ENCODE peak calls at places on chromosomes 4 and X, in four cellular contexts. Q is heart left ventricle, R is brain microvascular endothelial cell, K is mammary epithelial cell. P is an unnamed sample.

GRCh38 chr4:61520688-61521160 is 320.6 kb downstream of the ADGRL3 start:
- DNase-seq in Q (no peak), R (peak; percentile 88), K (peak; percentile 56), P (no peak)

GRCh38 chr4:110165382-110166285 is 32.8 kb downstream of the ELOVL6 start:
- DNase-seq in Q (no peak), R (peak; percentile 88), K (peak; percentile 85), P (no peak)

GRCh38 chrX:43474321-43474720 is 181.8 kb upstream of the MAOA start:
- DNase-seq in Q (no peak), R (no peak), K (peak; percentile 21), P (no peak)

GRCh38 chr4:244471-244870 is 60.8 kb downstream of the ZNF732 start:
- DNase-seq in Q (no peak), R (peak; percentile 7), K (peak; percentile 9), P (no peak)

GRCh38 chr4:118941799-118942198 is 53.1 kb downstream of the SYNPO2 start:
- DNase-seq in Q (no peak), R (no peak), K (no peak), P (no peak)

GRCh38 chrX:15646543-15646942 is 18.1 kb downstream of the CLTRN start:
- DNase-seq in Q (no peak), R (no peak), K (no peak), P (no peak)

GRCh38 chrX:31099536-31100090 is 27.8 kb upstream of the FTHL17 start:
- DNase-seq in Q (no peak), R (no peak), K (peak; percentile 46), P (no peak)

GRCh38 chr4:121408-122084 is 2.8 kb upstream of the ZNF718 start:
- DNase-seq in Q (no peak), R (no peak), K (no peak), P (no peak)

GRCh38 chr4:38119663-38120374 is 159.6 kb downstream of the PTTG2 start:
- DNase-seq in Q (no peak), R (peak; percentile 82), K (peak; percentile 83), P (no peak)

GRCh38 chr4:59484948-59485347 is 1715.2 kb upstream of the ADGRL3 start:
- DNase-seq in Q (no peak), R (no peak), K (no peak), P (no peak)

GRCh38 chrX:111035256-111035655 is 60.7 kb upstream of the PAK3 start:
- DNase-seq in Q (no peak), R (no peak), K (no peak), P (no peak)

GRCh38 chr4:3256230-3257124 is 7.5 kb downstream of the MSANTD1 start:
- DNase-seq in Q (peak; percentile 7), R (no peak), K (no peak), P (no peak)

GRCh38 chr4:13535708-13536361 is 8.5 kb downstream of the NKX3-2 start:
- DNase-seq in Q (no peak), R (no peak), K (no peak), P (no peak)

GRCh38 chr4:15649914-15650545 is 5.1 kb downstream of the FBXL5 start:
- DNase-seq in Q (no peak), R (peak; percentile 52), K (peak; percentile 49), P (peak; percentile 18)

DNA sequence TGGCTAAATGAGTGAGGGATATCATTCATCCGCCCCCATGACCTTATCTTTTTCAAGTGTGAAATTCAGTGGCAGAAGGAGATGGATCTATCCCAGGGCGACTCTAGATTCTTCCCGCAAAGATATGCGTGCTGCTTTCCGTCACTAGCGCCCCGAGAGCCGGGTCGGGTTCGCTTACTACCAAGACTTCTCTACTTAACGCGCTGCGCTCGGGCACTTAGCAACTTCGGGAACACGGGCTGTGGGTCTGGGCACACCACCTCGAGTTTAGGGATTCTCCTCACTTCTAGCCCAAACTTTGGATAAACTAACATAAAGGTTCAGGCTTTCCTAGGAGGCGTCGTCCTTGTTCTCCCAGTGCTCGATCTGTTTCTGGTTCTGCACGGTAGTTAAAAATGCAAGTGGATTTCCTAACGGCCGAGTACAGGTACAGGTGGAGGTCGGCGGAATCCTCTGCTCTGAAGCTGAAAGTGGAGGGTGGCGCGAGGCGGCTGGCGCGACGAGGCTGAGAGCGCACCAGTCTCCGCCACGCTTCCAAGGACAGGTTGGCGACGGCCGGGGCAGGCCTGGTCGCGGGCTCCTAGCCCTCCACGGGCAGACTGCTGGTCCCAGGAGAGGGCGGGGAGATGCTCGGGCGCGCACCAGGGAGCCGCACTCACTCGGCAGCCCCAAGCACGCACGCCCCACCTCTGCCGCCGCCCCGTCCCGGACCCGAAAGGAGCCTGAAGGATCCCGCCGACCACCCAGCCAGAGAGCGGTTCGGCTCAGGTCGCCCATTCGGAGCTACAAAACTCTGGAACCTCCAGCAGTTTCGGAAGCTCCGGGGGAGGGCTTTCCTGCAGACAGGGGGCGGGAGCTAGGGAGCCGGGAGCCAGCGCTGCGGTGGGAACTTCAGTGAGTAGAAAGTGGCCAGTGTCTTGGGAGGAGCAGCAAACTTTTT is 100.8 kb upstream of the TENM3 start:
- DNase-seq in Q (no peak), R (no peak), K (peak; percentile 70), P (no peak)
- H3K27ac ChIP-seq in Q (no peak overlapping the region), R (no peak overlapping the region), K (peak overlapping the region; percentile 99), P (no peak overlapping the region)

GRCh38 chrX:52995974-52996304 is 37.6 kb upstream of the FAM156A start:
- DNase-seq in Q (no peak), R (no peak), K (no peak), P (no peak)
- TF ChIP-seq CTCF in Q (no peak), R (no peak), K (no peak), P (no peak)

GRCh38 chrX:130083656-130084382 is 26.5 kb downstream of the ELF4 start:
- DNase-seq in Q (peak; percentile 25), R (no peak), K (no peak), P (no peak)
- H3K27ac ChIP-seq in Q (no peak overlapping the region), R (no peak overlapping the region), K (no peak overlapping the region), P (no peak overlapping the region)

GRCh38 chrX:132613801-132614200 is 125.0 kb upstream of the MBNL3 start:
- DNase-seq in Q (no peak), R (no peak), K (no peak), P (no peak)

GRCh38 chrX:132615396-132616131 is 126.7 kb upstream of the MBNL3 start:
- DNase-seq in Q (no peak), R (peak; percentile 34), K (peak; percentile 37), P (no peak)

GRCh38 chrX:132610536-132610935 is 121.7 kb upstream of the MBNL3 start:
- DNase-seq in Q (no peak), R (no peak), K (no peak), P (no peak)

GRCh38 chrX:132612990-132613564 is 124.2 kb upstream of the MBNL3 start:
- DNase-seq in Q (peak; percentile 30), R (peak; percentile 27), K (peak; percentile 10), P (no peak)

GRCh38 chrX:132614297-132614696 is 125.5 kb upstream of the MBNL3 start:
- DNase-seq in Q (no peak), R (no peak), K (no peak), P (no peak)
- TF ChIP-seq CTCF in Q (no peak), R (peak; percentile 57), K (no peak), P (no peak)

GRCh38 chr4:142097015-142097414 is 460.6 kb downstream of the IL15 start:
- DNase-seq in Q (no peak), R (no peak), K (no peak), P (no peak)
- H3K27ac ChIP-seq in Q (no peak overlapping the region), R (no peak overlapping the region), K (no peak overlapping the region), P (no peak overlapping the region)

GRCh38 chr4:40627540-40627939 is 2.1 kb downstream of the RBM47 start:
- DNase-seq in Q (no peak), R (no peak), K (no peak), P (no peak)

GRCh38 chr4:40626183-40626990 is 3.3 kb downstream of the RBM47 start:
- DNase-seq in Q (no peak), R (peak; percentile 4), K (no peak), P (no peak)

GRCh38 chr4:40630335-40631021 is 814 bp upstream of the RBM47 start:
- DNase-seq in Q (no peak), R (no peak), K (no peak), P (no peak)

GRCh38 chr4:40628888-40629287 is 776 bp downstream of the RBM47 start:
- DNase-seq in Q (no peak), R (no peak), K (no peak), P (no peak)

DNA sequence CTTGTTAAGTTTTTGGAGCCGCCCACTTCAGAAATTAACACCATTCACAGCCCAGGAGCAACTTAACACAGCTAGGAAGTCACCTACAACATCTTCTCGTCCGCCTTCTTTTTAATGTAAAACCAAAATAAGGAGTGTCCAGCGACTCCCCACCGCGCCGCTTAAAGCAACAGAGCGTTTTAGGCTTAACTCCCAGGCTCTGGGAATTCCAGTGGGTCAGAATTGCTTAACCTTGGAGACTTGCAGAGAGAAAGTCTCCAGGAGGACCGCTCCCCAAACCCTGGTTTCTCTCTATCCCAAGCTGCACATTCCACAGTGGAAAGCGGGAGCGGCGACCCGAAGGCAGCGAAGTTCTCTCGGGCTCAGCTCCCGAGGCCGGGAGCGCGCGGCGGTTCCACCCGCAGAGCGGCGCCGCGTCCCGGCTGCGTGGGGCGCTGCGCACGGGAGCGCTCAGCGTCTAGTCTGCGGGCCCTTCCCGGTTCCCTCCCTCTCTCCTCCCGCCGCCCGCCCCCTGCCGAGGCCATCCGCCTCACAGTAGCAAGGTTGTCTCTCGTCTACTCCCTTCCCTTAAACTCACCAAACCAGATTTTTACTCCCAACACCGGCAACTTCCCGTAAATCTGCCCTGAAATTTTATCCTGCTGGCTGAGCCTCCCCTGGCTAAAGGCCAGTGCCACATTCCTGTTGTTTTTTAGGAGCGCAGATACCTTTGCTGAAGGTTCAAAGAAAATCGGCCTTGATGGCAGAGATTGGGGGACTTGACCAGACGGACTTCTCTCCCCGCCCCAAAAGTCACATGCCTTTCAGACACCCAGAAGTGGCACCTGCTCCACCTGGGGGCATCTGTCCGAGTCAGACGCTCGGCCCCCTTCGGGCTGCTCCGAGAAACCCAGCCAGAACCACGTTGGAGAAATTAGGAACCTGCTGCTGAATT is at the start of gene RBM47:
- DNase-seq in Q (peak; percentile 57), R (peak; percentile 4), K (peak; percentile 78), P (peak; percentile 6)
- TF ChIP-seq CTCF in Q (no peak), R (peak; percentile 1), K (no peak), P (no peak)

P was measured in gastrocnemius medialis.